ENCODE peak calls at places on chromosomes 16 and 17, in seven cellular contexts. Z is heart left ventricle, S is prostate gland, Q is esophagus squamous epithelium, E is stomach, A is body of pancreas, J is suprapubic skin. M is an unnamed sample.

GRCh38 chr16:50366126-50366525 is 2.7 kb downstream of the BRD7 start:
- DNase-seq in S (no peak), Z (no peak), E (no peak), Q (no peak), J (no peak), A (no peak), M (peak)

GRCh38 chr17:45740553-45741330 is 43.4 kb upstream of the CRHR1 start:
- DNase-seq in E (no peak), Q (no peak), S (no peak), A (no peak), Z (peak), J (no peak), M (peak)

GRCh38 chr16:4924593-4925378 is 12.2 kb downstream of the PPL start:
- DNase-seq in J (no peak), E (peak), Z (no peak), A (peak), S (peak), Q (no peak), M (no peak)

GRCh38 chr17:50111687-50112655 is 16.8 kb downstream of the PDK2 start:
- DNase-seq in E (peak), A (peak), S (no peak), Z (peak), Q (no peak), J (peak), M (no peak)

GRCh38 chr16:10093564-10093963 is 88.7 kb downstream of the GRIN2A start:
- DNase-seq in A (no peak), Q (no peak), S (no peak), E (no peak), Z (no peak), J (no peak), M (peak)

GRCh38 chr17:59311051-59311468 is 20.4 kb upstream of the YPEL2 start:
- DNase-seq in S (peak), J (no peak), A (peak), E (peak), Q (no peak), Z (no peak), M (peak)

GRCh38 chr16:69324013-69324531 is 6.3 kb downstream of the PDF start:
- DNase-seq in J (no peak), Z (peak), E (peak), Q (no peak), A (peak), S (peak), M (no peak)

GRCh38 chr16:3295209-3295608 is 10.0 kb downstream of the TIGD7 start:
- DNase-seq in E (no peak), Z (peak), J (no peak), A (no peak), Q (no peak), S (no peak), M (no peak)

GRCh38 chr16:69939821-69940585 is 11.1 kb upstream of the CLEC18A start:
- DNase-seq in Q (no peak), Z (no peak), A (no peak), S (no peak), E (no peak), J (no peak), M (no peak)

GRCh38 chr17:49525831-49526741 is 31.0 kb downstream of the NGFR start:
- DNase-seq in A (no peak), Z (peak), J (peak), E (no peak), Q (no peak), S (no peak), M (no peak)

GRCh38 chr16:65600629-65601028 is 478.8 kb upstream of the CDH11 start:
- DNase-seq in J (no peak), S (no peak), E (no peak), A (no peak), Z (no peak), Q (no peak), M (no peak)

GRCh38 chr17:5533486-5534315 is 47.3 kb downstream of the MIS12 start:
- DNase-seq in E (no peak), S (no peak), Q (no peak), A (no peak), Z (no peak), J (no peak), M (no peak)

GRCh38 chr17:75512946-75513666 is 2.2 kb downstream of the CASKIN2 start:
- DNase-seq in Q (no peak), A (no peak), Z (no peak), S (no peak), J (no peak), E (no peak), M (no peak)
- H3K4me3 ChIP-seq in Q (peak), A (no peak), Z (peak), S (no peak), J (peak), E (peak), M (no peak)

GRCh38 chr16:27328937-27329336 is 15.2 kb downstream of the IL4R start:
- DNase-seq in J (no peak), Z (no peak), S (no peak), Q (no peak), E (no peak), A (no peak), M (no peak)

GRCh38 chr16:27325736-27326135 is 12.0 kb downstream of the IL4R start:
- DNase-seq in Q (no peak), A (no peak), S (no peak), E (no peak), Z (no peak), J (no peak), M (no peak)

GRCh38 chr16:27326251-27326650 is 12.5 kb downstream of the IL4R start:
- DNase-seq in E (no peak), S (no peak), J (no peak), Z (no peak), A (no peak), Q (no peak), M (no peak)

GRCh38 chr16:27327586-27327915 is 13.8 kb downstream of the IL4R start:
- DNase-seq in A (no peak), E (no peak), J (no peak), S (no peak), Z (no peak), Q (no peak), M (no peak)

DNA sequence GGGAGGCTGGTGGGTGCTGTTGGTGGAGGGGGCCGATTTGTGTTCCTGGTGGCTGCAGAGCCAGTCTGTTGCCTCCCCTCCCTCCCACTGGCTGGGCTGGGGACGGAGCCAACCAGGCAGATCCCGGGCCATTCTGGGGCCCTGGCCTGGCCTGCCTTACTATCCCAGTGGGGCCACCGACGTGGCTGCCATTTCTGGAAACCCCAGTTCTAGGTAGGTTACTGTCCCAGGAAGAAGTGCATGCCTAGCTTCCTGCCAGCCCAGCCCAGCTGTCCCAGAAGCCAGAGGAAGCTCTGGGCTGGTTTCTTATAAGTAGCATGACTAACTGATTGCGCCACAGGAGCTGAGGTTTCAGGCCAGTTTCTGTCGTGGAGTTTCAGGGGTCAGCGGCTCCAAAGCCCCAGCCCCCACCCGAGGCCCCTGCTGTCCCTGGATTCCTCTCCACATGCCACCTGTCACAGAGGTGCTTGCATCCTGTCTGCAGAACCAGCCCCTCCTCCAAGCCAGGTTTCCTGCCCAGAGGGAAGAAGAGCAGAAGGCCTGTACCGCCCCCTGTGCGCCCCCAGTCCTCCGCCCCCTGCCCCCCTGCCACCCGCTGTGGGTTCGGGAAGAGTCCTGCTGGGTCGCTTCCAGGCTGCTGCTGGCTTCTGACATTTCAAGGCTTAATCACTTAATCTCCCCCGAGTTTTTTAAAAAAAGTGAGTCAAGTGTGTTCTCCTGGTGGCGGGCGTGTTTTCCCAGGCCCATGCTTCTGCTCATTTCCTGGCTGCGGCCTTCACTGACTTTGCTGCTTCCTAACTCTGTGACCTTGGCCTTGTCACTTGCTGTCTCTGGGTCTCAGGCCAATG is 13.2 kb downstream of the IL4R start:
- DNase-seq in Z (peak), J (peak), E (peak), Q (peak), S (peak), A (peak), M (peak)
- TF ChIP-seq POLR2A in Z (no peak), J (no peak), E (no peak), Q (no peak), S (no peak), A (no peak), M (no peak)

GRCh38 chr17:72208832-72209231 is 88.0 kb downstream of the SOX9 start:
- DNase-seq in Z (no peak), A (no peak), Q (no peak), S (no peak), J (no peak), E (no peak), M (no peak)

GRCh38 chr17:72212041-72212440 is 91.2 kb downstream of the SOX9 start:
- DNase-seq in S (no peak), A (no peak), Q (no peak), Z (no peak), J (no peak), E (no peak), M (no peak)

GRCh38 chr17:72205801-72206200 is 85.0 kb downstream of the SOX9 start:
- DNase-seq in Z (no peak), Q (no peak), A (no peak), E (no peak), S (no peak), J (no peak), M (no peak)

GRCh38 chr17:72205357-72205756 is 84.5 kb downstream of the SOX9 start:
- DNase-seq in Z (no peak), Q (no peak), J (no peak), A (no peak), E (no peak), S (no peak), M (no peak)

DNA sequence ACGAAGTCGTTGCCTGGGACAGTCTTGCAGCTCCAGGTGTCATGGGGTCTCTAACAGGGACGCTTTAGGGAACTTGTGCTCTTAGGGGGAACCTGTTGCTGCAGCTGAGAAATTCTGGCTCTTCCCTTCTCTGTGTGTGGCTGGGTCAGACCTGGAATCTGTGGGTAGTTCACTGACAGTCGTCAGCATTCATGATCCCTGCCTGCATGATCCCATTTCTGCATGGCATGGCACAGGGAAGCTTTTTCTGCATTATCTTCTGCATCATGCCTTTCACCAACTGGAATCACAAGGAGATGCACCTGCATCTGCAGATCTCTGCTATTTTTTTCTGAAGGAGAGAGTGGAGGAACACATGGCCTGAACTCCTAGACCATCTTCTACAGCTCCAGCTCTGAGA is 85.6 kb downstream of the SOX9 start:
- DNase-seq in J (no peak), S (no peak), Z (no peak), A (no peak), Q (no peak), E (no peak), M (no peak)
- H3K4me3 ChIP-seq in J (no peak), S (no peak), Z (no peak), A (no peak), Q (no peak), E (no peak), M (no peak)

GRCh38 chr17:57273471-57273870 is 17.1 kb downstream of the MSI2 start:
- DNase-seq in E (no peak), J (no peak), S (peak), A (no peak), Z (no peak), Q (no peak), M (no peak)

GRCh38 chr17:57274162-57274561 is 17.8 kb downstream of the MSI2 start:
- DNase-seq in Q (no peak), E (no peak), Z (no peak), J (no peak), S (no peak), A (no peak), M (no peak)

GRCh38 chr17:57277923-57278604 is 21.7 kb downstream of the MSI2 start:
- DNase-seq in J (no peak), E (no peak), Q (no peak), Z (no peak), S (no peak), A (no peak), M (no peak)

GRCh38 chr17:57276621-57277020 is 20.3 kb downstream of the MSI2 start:
- DNase-seq in Q (no peak), Z (no peak), J (no peak), E (no peak), A (no peak), S (no peak), M (no peak)

GRCh38 chr17:57275365-57275764 is 19.0 kb downstream of the MSI2 start:
- DNase-seq in J (no peak), A (no peak), Z (no peak), E (no peak), Q (no peak), S (no peak), M (no peak)
- TF ChIP-seq POLR2A in J (no peak), A (no peak), Z (no peak), E (no peak), Q (no peak), S (no peak), M (no peak)

GRCh38 chr17:29617481-29618271 is 5.0 kb downstream of the CORO6 start:
- DNase-seq in Z (peak), Q (no peak), E (peak), J (no peak), A (peak), S (peak), M (peak)
- H3K4me3 ChIP-seq in Z (peak), Q (peak), E (peak), J (peak), A (no peak), S (peak), M (peak)

DNA sequence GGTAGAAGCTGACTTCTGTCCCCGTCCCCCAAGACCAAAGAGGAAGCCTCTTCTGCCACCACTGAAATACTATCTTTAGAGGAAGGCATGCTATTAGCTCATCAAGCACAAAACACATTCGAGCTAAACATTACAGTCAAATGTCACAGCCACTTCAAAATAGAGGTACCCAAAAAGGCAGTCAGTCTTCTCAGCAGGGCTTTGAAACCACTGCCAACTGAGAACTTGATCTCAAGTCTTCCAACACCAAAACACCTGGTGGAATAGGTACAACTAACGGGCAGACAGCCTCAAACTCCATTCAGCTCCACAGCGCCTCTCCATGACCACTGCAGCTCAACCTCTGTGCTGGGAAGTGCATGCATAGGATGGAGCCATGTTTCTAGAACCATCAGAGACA is 36.0 kb downstream of the ZFHX3 start:
- DNase-seq in E (no peak), Q (no peak), J (no peak), A (no peak), S (no peak), Z (no peak), M (no peak)
- TF ChIP-seq POLR2A in E (no peak), Q (no peak), J (no peak), A (no peak), S (no peak), Z (no peak), M (no peak)

GRCh38 chr17:46772013-46772878 is 46.2 kb downstream of the WNT3 start:
- DNase-seq in A (peak), J (peak), Z (peak), S (no peak), E (peak), Q (no peak), M (peak)

GRCh38 chr17:46771601-46772012 is 46.9 kb downstream of the WNT3 start:
- DNase-seq in Q (no peak), A (peak), J (no peak), S (no peak), Z (no peak), E (peak), M (peak)

GRCh38 chr17:46769531-46770438 is 48.7 kb downstream of the WNT3 start:
- DNase-seq in Z (no peak), A (no peak), E (peak), J (peak), Q (no peak), S (no peak), M (no peak)

GRCh38 chr17:46770818-46771600 is 47.5 kb downstream of the WNT3 start:
- DNase-seq in A (peak), J (peak), S (no peak), Q (no peak), E (peak), Z (peak), M (peak)

DNA sequence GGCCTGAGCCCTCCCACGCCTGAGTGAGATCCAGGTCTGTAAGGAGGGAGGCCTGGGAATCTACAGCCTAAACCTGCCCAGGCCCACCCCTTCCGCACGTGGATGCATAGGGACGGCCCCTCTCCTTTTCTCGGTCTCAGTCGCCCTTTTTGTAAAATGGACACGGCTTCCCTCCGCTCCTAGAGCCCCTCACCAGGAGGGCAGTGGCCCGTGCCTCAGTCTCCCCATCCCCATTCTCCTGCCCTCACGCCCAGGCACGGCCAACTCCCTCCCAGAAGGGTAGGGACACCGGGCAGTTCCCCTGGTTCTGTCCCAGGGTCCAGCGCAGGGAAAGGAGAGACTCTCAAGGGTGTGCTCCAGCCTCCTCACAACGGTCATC is 48.1 kb downstream of the WNT3 start:
- DNase-seq in E (no peak), Z (no peak), J (peak), A (no peak), Q (no peak), S (no peak), M (no peak)
- H3K4me3 ChIP-seq in E (peak), Z (peak), J (no peak), A (no peak), Q (no peak), S (no peak), M (peak)